ENCODE peak calls at places on chromosomes 1 and 21, in seven cellular contexts. S is left colon, A is NCI-H748 treated with DMSO at 0.1 percent for 48 hours, G is hypothalamus, Y is A549, C is mesendoderm, R is kidney tubule cell. I is an unnamed sample.

GRCh38 chr1:228391411-228392020 is 15.1 kb downstream of the TRIM11 start:
- DNase-seq in S (no peak), A (no peak), G (no peak), Y (no peak), C (no peak), R (no peak), I (no peak)

GRCh38 chr1:19654886-19655717 is 9.6 kb upstream of the HTR6 start:
- DNase-seq in S (no peak), A (no peak), G (no peak), Y (no peak), C (no peak), R (no peak), I (no peak)

GRCh38 chr1:56773341-56774066 is 45.7 kb downstream of the FYB2 start:
- DNase-seq in S (no peak), A (no peak), G (no peak), Y (no peak), C (no peak), R (peak), I (no peak)

GRCh38 chr1:212147581-212148033 is 112.1 kb downstream of the DTL start:
- DNase-seq in S (no peak), A (no peak), G (no peak), Y (no peak), C (no peak), R (peak), I (no peak)

GRCh38 chr1:17736625-17737024 is 18.5 kb upstream of the ACTL8 start:
- DNase-seq in S (no peak), A (no peak), G (no peak), Y (no peak), C (no peak), R (no peak), I (no peak)

GRCh38 chr1:71093938-71094337 is 13.1 kb upstream of the ZRANB2 start:
- DNase-seq in S (no peak), A (no peak), G (no peak), Y (no peak), C (no peak), R (peak), I (no peak)

GRCh38 chr1:177511036-177511435 is 340.3 kb downstream of the BRINP2 start:
- DNase-seq in S (no peak), A (no peak), G (no peak), Y (no peak), C (no peak), R (no peak), I (no peak)

GRCh38 chr1:27418326-27418761 is 25.9 kb downstream of the GPR3 start:
- DNase-seq in S (peak), A (no peak), G (peak), Y (peak), C (peak), R (peak), I (peak)

GRCh38 chr21:42834730-42835191 is 44.6 kb downstream of the WDR4 start:
- DNase-seq in S (no peak), A (no peak), G (no peak), Y (no peak), C (no peak), R (no peak), I (no peak)

I was measured in Daoy.